ENCODE peak calls at places on chromosomes 2 and 18, in nine cellular contexts. O is IMR-90, N is transverse colon, K is fibroblast of lung, C is colonic mucosa, W is pancreas, I is A549, B is left lung, U is aorta. L is an unnamed sample.
A peak's percentile ranks its signal among the peaks of the same experiment; 100 is the strongest.

GRCh38 chr2:226187601-226188000 is 612.0 kb downstream of the IRS1 start:
- DNase-seq in U (no peak), O (peak; percentile 95), B (no peak), K (peak; percentile 88), I (no peak), C (no peak), W (no peak), N (no peak), L (no peak)

GRCh38 chr2:81835318-81836000 is 1530.9 kb upstream of the LRRTM1 start:
- DNase-seq in N (no peak), B (no peak), I (no peak), W (no peak), K (peak; percentile 54), C (no peak), U (no peak), O (no peak), L (no peak)

GRCh38 chr2:86049529-86049928 is 56.2 kb downstream of the POLR1A start:
- DNase-seq in W (peak; percentile 5), U (no peak), I (no peak), C (no peak), B (no peak), K (no peak), N (no peak), O (no peak), L (no peak)

GRCh38 chr2:24517247-24517646 is 26.2 kb downstream of the NCOA1 start:
- DNase-seq in C (no peak), O (no peak), W (no peak), N (no peak), U (no peak), B (no peak), I (no peak), K (no peak), L (no peak)

GRCh38 chr2:59383473-59383872 is 1142.3 kb upstream of the FANCL start:
- DNase-seq in C (no peak), U (no peak), B (no peak), I (no peak), O (no peak), W (no peak), K (no peak), N (no peak), L (no peak)

GRCh38 chr2:173766537-173767289 is 198.5 kb downstream of the SP3 start:
- DNase-seq in I (no peak), U (no peak), B (no peak), C (no peak), N (no peak), K (no peak), O (no peak), W (no peak), L (no peak)

GRCh38 chr18:6414118-6414722 is 491 bp downstream of the L3MBTL4 start:
- DNase-seq in B (peak; percentile 93), N (peak; percentile 83), U (peak; percentile 69), W (peak; percentile 70), K (no peak), C (peak; percentile 72), I (no peak), O (no peak), L (no peak)

GRCh38 chr18:51513525-51513924 is 316.0 kb upstream of the MEX3C start:
- DNase-seq in I (peak; percentile 48), W (no peak), U (no peak), K (no peak), C (no peak), N (no peak), B (no peak), O (no peak), L (no peak)

GRCh38 chr2:67772216-67773180 is 290.3 kb downstream of the C1D start:
- DNase-seq in N (no peak), I (no peak), U (no peak), C (no peak), O (no peak), K (no peak), W (peak; percentile 13), B (no peak), L (no peak)

GRCh38 chr2:136932700-136933099 is 167.4 kb downstream of the THSD7B start:
- DNase-seq in K (peak; percentile 2), I (peak; percentile 13), W (no peak), C (no peak), N (no peak), O (no peak), U (no peak), B (no peak), L (no peak)

GRCh38 chr2:195563857-195564512 is 93.0 kb upstream of the SLC39A10 start:
- DNase-seq in I (peak; percentile 45), O (peak; percentile 90), W (no peak), N (no peak), U (no peak), B (no peak), C (no peak), K (peak; percentile 86), L (no peak)
- H3K27ac ChIP-seq in I (peak overlapping the region; percentile 74), O (peak overlapping the region; percentile 92), W (no peak overlapping the region), N (no peak overlapping the region), U (no peak overlapping the region), B (peak overlapping the region; percentile 20), C (no peak overlapping the region), K (peak overlapping the region; percentile 88), L (no peak overlapping the region)

GRCh38 chr18:21991897-21992296 is 177.5 kb upstream of the GATA6 start:
- DNase-seq in B (no peak), U (no peak), I (peak; percentile 33), N (no peak), W (no peak), O (no peak), C (no peak), K (no peak), L (no peak)

GRCh38 chr18:21996261-21996892 is 173.0 kb upstream of the GATA6 start:
- DNase-seq in C (peak; percentile 57), K (peak; percentile 60), O (no peak), W (peak; percentile 61), U (no peak), N (peak; percentile 51), I (no peak), B (no peak), L (no peak)

GRCh38 chr18:21991081-21991534 is 178.3 kb upstream of the GATA6 start:
- DNase-seq in U (no peak), N (no peak), I (peak; percentile 75), W (no peak), K (peak; percentile 32), O (no peak), C (no peak), B (no peak), L (no peak)
- H3K27ac ChIP-seq in U (no peak overlapping the region), N (no peak overlapping the region), I (no peak overlapping the region), W (no peak overlapping the region), K (no peak overlapping the region), O (no peak overlapping the region), C (no peak overlapping the region), B (no peak overlapping the region), L (no peak overlapping the region)

GRCh38 chr18:79469309-79469708 is 73.6 kb downstream of the NFATC1 start:
- DNase-seq in B (no peak), K (no peak), C (no peak), N (no peak), O (no peak), W (no peak), I (no peak), U (no peak), L (no peak)

GRCh38 chr18:79465392-79465991 is 69.8 kb downstream of the NFATC1 start:
- DNase-seq in C (no peak), N (peak; percentile 43), W (no peak), U (no peak), O (no peak), B (no peak), K (no peak), I (no peak), L (no peak)

GRCh38 chr18:79467126-79467525 is 71.4 kb downstream of the NFATC1 start:
- DNase-seq in K (no peak), B (no peak), C (no peak), O (no peak), W (no peak), N (no peak), U (no peak), I (no peak), L (no peak)

GRCh38 chr18:79463424-79463960 is 67.8 kb downstream of the NFATC1 start:
- DNase-seq in W (no peak), C (no peak), I (no peak), U (no peak), K (no peak), B (no peak), N (no peak), O (no peak), L (no peak)

GRCh38 chr18:79466591-79466990 is 70.9 kb downstream of the NFATC1 start:
- DNase-seq in N (peak; percentile 54), C (no peak), K (no peak), U (no peak), I (no peak), O (no peak), W (no peak), B (no peak), L (no peak)
- H3K27ac ChIP-seq in N (no peak overlapping the region), C (no peak overlapping the region), K (no peak overlapping the region), U (no peak overlapping the region), I (no peak overlapping the region), O (no peak overlapping the region), W (no peak overlapping the region), B (no peak overlapping the region), L (no peak overlapping the region)

GRCh38 chr18:77071711-77072292 is 60.8 kb downstream of the MBP start:
- DNase-seq in B (no peak), C (no peak), N (no peak), O (peak; percentile 100), W (peak; percentile 51), I (peak; percentile 93), K (peak; percentile 96), U (peak; percentile 75), L (no peak)

GRCh38 chr18:77072566-77072965 is 60.0 kb downstream of the MBP start:
- DNase-seq in U (no peak), I (no peak), W (no peak), N (no peak), B (no peak), O (no peak), C (no peak), K (no peak), L (no peak)

GRCh38 chr18:77071061-77071460 is 61.5 kb downstream of the MBP start:
- DNase-seq in B (no peak), O (no peak), N (no peak), W (no peak), K (no peak), U (no peak), I (no peak), C (no peak), L (no peak)

GRCh38 chr18:77074431-77074830 is 58.2 kb downstream of the MBP start:
- DNase-seq in O (no peak), U (no peak), I (no peak), B (no peak), K (no peak), C (no peak), N (no peak), W (no peak), L (no peak)

DNA sequence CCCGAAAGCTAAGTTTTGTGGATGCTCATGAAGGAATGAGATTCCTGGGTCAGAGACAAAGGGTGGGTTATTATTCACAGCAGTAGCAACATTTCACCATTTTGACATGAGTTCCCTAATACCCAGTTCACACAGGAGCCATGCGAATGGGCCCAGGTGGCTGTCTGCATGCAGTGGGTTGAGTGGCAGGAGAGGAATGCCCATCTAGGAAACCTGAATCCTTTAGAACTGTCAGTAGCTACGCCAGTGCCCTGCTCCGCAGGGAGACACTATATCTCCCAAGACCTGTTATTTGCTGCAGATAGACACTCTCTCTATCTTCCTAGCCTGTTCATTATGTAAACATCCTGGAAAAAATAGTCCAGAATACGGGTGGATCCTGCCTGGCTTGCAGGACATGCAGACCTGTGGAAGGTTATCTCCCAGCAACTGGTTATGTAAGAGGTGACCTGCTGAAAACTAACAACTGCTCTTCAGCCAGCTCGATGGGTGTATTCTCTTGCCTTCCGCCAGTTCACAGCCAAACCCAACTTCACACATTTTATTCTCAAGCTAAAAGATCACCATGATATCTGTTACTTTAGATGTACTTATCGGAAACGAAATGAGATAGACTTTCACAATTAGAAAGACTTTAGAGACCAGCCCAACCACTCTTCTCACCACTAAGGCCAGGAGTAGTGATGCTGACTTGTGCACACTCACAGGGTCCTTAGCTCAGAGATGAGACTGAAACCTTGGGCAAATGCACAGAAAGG is 59.1 kb downstream of the MBP start:
- DNase-seq in O (no peak), K (no peak), C (no peak), B (no peak), W (no peak), U (no peak), I (no peak), N (no peak), L (no peak)
- H3K27ac ChIP-seq in O (peak overlapping the region; percentile 72), K (no peak overlapping the region), C (no peak overlapping the region), B (no peak overlapping the region), W (no peak overlapping the region), U (no peak overlapping the region), I (peak overlapping the region; percentile 95), N (peak overlapping the region; percentile 0), L (no peak overlapping the region)